ENCODE peak calls at places on chromosomes 2 and 18, in four cellular contexts. G, U, X and M are unnamed samples. For H3K9me3, the result is how much of the 10 kb centered on the place peaks cover.

GRCh38 chr2:11698009-11698922 is 28.3 kb upstream of the NTSR2 start:
- DNase-seq in G (peak), U (no peak), X (no peak), M (peak)

GRCh38 chr2:132909427-132909826 is 239.4 kb upstream of the LYPD1 start:
- DNase-seq in G (no peak), U (no peak), X (peak), M (no peak)

GRCh38 chr2:86352137-86352931 is 14.9 kb upstream of the REEP1 start:
- DNase-seq in G (no peak), U (no peak), X (no peak), M (no peak)

GRCh38 chr18:12747530-12748315 is 44.9 kb downstream of the PSMG2 start:
- DNase-seq in G (no peak), U (no peak), X (no peak), M (no peak)

GRCh38 chr2:181970160-181970794 is 15.4 kb upstream of the PPP1R1C start:
- DNase-seq in G (no peak), U (no peak), X (no peak), M (no peak)

GRCh38 chr18:35444636-35445035 is 53.1 kb downstream of the INO80C start:
- DNase-seq in G (no peak), U (no peak), X (no peak), M (no peak)

GRCh38 chr18:25832008-25832604 is 258.3 kb downstream of the SS18 start:
- DNase-seq in G (peak), U (no peak), X (peak), M (no peak)

GRCh38 chr2:26333286-26333685 is 12.7 kb upstream of the SELENOI start:
- DNase-seq in G (no peak), U (no peak), X (no peak), M (no peak)

GRCh38 chr2:117603569-117603968 is 210.9 kb upstream of the DDX18 start:
- DNase-seq in G (no peak), U (no peak), X (no peak), M (no peak)

GRCh38 chr2:102027036-102027702 is 35.4 kb downstream of the IL1R2 start:
- DNase-seq in G (no peak), U (no peak), X (peak), M (no peak)

GRCh38 chr2:120501591-120501990 is 155.7 kb downstream of the INHBB start:
- DNase-seq in G (no peak), U (no peak), X (no peak), M (no peak)

GRCh38 chr18:25253779-25254178 is 98.2 kb downstream of the ZNF521 start:
- DNase-seq in G (no peak), U (no peak), X (no peak), M (no peak)

GRCh38 chr18:10715791-10716190 is 190.0 kb downstream of the NAPG start:
- DNase-seq in G (peak), U (no peak), X (peak), M (no peak)

GRCh38 chr2:86194751-86195054 is 559 bp downstream of the IMMT start:
- DNase-seq in G (no peak), U (no peak), X (no peak), M (no peak)

GRCh38 chr2:11482473-11483031 is 16.6 kb upstream of the E2F6 start:
- DNase-seq in G (no peak), U (no peak), X (no peak), M (no peak)

GRCh38 chr18:77087391-77088141 is 45.0 kb downstream of the MBP start:
- DNase-seq in G (no peak), U (no peak), X (no peak), M (no peak)

GRCh38 chr2:237060518-237061312 is 25.0 kb upstream of the COPS8 start:
- DNase-seq in G (peak), U (peak), X (peak), M (peak)

GRCh38 chr2:155965415-155966070 is 367.0 kb downstream of the NR4A2 start:
- DNase-seq in G (no peak), U (no peak), X (peak), M (no peak)

GRCh38 chr2:70010222-70011111 is 49.0 kb upstream of the ASPRV1 start:
- DNase-seq in G (no peak), U (no peak), X (no peak), M (no peak)
- TF ChIP-seq CTCF in G (no peak), U (no peak), X (no peak), M (no peak)

DNA sequence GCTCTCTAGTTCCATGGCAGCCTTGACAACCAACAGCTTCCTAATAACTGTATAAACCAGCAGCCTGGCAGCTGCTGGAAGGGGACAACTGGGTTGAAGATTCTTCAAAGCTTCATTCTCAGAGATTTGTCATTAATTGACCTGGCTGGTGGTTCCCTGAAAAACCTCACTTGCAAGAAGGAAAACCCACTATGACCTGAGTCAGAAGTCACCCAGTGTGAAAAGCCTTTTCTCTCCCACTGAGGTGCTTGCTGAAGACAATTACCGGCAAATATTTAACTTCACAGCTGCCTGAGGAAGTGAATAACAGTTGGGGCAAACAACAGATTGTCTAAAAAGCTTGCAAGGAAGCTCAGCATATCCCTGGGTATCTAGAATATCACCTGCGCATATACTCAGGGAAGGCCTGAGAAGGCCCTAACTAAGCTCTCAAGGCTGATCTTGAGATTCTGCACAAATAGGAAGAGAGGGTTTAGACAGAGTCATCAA is 49.9 kb downstream of the CRACDL start:
- DNase-seq in G (no peak), U (no peak), X (no peak), M (no peak)
- H3K9me3 ChIP-seq in G (under half), U (under half), X (under half), M (under half)

DNA sequence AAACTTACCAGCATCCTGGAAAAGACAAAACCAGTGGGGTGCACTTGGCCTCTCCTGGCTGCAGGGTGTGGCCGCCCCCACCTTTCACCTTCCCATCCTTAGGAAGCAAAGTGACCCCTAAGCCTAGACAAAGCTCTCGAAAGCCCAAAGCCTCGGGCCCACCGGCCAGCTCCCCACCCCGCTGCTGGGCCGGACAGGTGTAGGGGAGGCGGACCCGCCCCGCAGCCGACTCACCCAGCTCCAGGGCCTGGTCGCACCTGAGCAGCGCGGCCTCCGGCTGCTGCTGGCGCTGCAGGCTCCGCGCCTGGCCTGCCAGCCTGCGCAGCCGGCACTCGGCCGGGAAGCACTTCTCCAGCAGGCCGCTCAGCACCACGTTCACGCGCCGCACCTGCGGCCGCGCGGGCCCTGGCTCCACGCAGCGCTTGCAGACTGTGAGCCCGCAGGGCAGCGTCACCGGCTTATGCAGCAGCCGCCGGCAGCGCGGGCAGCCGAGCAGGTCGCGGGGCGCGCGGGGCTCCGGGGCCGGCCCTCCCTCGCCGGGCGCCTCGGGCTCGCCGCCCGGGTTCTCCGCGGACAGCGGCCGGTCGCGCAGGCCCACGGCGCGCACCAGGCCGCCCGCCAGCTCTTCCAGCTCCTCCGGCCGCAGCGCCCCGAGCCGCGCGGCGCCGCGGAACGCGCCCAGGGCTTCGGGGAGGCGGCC is 970 bp downstream of the LONRF2 start:
- DNase-seq in G (no peak), U (no peak), X (peak), M (no peak)
- TF ChIP-seq CTCF in G (no peak), U (no peak), X (no peak), M (no peak)

GRCh38 chr2:94767336-94767735 is 103.9 kb upstream of the TEKT4 start:
- DNase-seq in G (no peak), U (no peak), X (no peak), M (no peak)
- H3K9me3 ChIP-seq in G (under half), U (under half), X (under half), M (under half)